ENCODE peak calls at places on chromosome 9, in nine cellular contexts. N, U, P, C, Q, G, L, D and R are unnamed samples.

GRCh38 chr9:129779560-129780190 is 23.3 kb upstream of the TOR1B start:
- DNase-seq in D (no peak), L (no peak), C (no peak), G (no peak), U (no peak), P (no peak), N (no peak), Q (no peak), R (no peak)

GRCh38 chr9:137160716-137161557 is 8.9 kb downstream of the LRRC26 start:
- DNase-seq in C (no peak), U (no peak), D (no peak), P (no peak), N (no peak), L (no peak), G (no peak), Q (no peak), R (no peak)

GRCh38 chr9:132456241-132456640 is 46.2 kb downstream of the CFAP77 start:
- DNase-seq in L (no peak), G (no peak), Q (no peak), P (no peak), D (no peak), N (no peak), C (no peak), U (no peak), R (no peak)

GRCh38 chr9:13939129-13939528 is 374.8 kb downstream of the NFIB start:
- DNase-seq in Q (no peak), C (no peak), D (no peak), L (no peak), G (no peak), N (no peak), P (no peak), U (peak; percentile 90), R (no peak)

GRCh38 chr9:86093788-86094555 is 5.4 kb downstream of the GOLM1 start:
- DNase-seq in Q (no peak), P (no peak), N (peak; percentile 98), G (no peak), D (no peak), C (peak; percentile 79), U (peak; percentile 77), L (no peak), R (no peak)

GRCh38 chr9:882416-882931 is 41.0 kb downstream of the DMRT1 start:
- DNase-seq in U (no peak), Q (no peak), G (no peak), N (peak; percentile 7), P (no peak), D (no peak), C (no peak), L (no peak), R (no peak)

GRCh38 chr9:123685489-123686083 is 244.3 kb downstream of the DENND1A start:
- DNase-seq in P (no peak), C (no peak), Q (no peak), N (no peak), L (no peak), D (no peak), U (no peak), G (no peak), R (no peak)

GRCh38 chr9:125189011-125189360 is 617 bp downstream of the PPP6C start:
- DNase-seq in C (peak; percentile 45), Q (no peak), D (no peak), L (peak; percentile 38), G (no peak), P (peak; percentile 24), N (no peak), U (peak; percentile 8), R (peak; percentile 59)

GRCh38 chr9:124214596-124215550 is 42.9 kb upstream of the NEK6 start:
- DNase-seq in P (no peak), C (no peak), G (no peak), U (no peak), Q (no peak), L (no peak), D (peak; percentile 8), N (no peak), R (no peak)

GRCh38 chr9:105651806-105652205 is 10.5 kb upstream of the TAL2 start:
- DNase-seq in C (no peak), D (no peak), G (no peak), N (no peak), L (no peak), P (no peak), Q (no peak), U (no peak), R (no peak)

GRCh38 chr9:126722922-126723806 is 81.7 kb upstream of the ZBTB43 start:
- DNase-seq in U (peak; percentile 48), Q (no peak), C (peak; percentile 50), P (no peak), G (peak; percentile 57), N (no peak), D (peak; percentile 66), L (no peak), R (no peak)

GRCh38 chr9:27528278-27528885 is 1.2 kb downstream of the MOB3B start:
- DNase-seq in C (peak; percentile 73), U (peak; percentile 76), P (peak; percentile 45), Q (peak; percentile 83), L (peak; percentile 71), D (peak; percentile 42), N (no peak), G (peak; percentile 79), R (peak; percentile 63)

GRCh38 chr9:125472926-125473701 is 211.5 kb downstream of the GAPVD1 start:
- DNase-seq in U (peak; percentile 73), C (no peak), Q (no peak), P (no peak), N (no peak), L (no peak), G (peak; percentile 54), D (no peak), R (no peak)

GRCh38 chr9:83059417-83059816 is 3.5 kb downstream of the RASEF start:
- DNase-seq in C (no peak), L (no peak), D (no peak), Q (no peak), G (no peak), U (no peak), N (no peak), P (no peak), R (no peak)

GRCh38 chr9:126326228-126327015 is at the start of gene MVB12B:
- DNase-seq in N (peak; percentile 20), U (no peak), G (peak; percentile 63), L (peak; percentile 26), P (no peak), C (peak; percentile 53), D (peak; percentile 47), Q (no peak), R (no peak)

GRCh38 chr9:123360161-123361085 is 4.4 kb downstream of the CRB2 start:
- DNase-seq in L (no peak), C (peak; percentile 45), D (no peak), Q (no peak), G (peak; percentile 64), N (peak; percentile 56), U (no peak), P (peak; percentile 44), R (no peak)

GRCh38 chr9:114156658-114157421 is 1.5 kb downstream of the COL27A1 start:
- DNase-seq in C (peak; percentile 77), D (no peak), L (no peak), U (peak; percentile 78), G (peak; percentile 62), Q (peak; percentile 62), P (peak; percentile 41), N (peak; percentile 53), R (no peak)

GRCh38 chr9:109417585-109418544 is 80.2 kb downstream of the PTPN3 start:
- DNase-seq in C (no peak), P (no peak), U (no peak), D (no peak), L (peak; percentile 86), N (no peak), Q (no peak), G (no peak), R (no peak)

GRCh38 chr9:98075332-98075805 is 18.8 kb downstream of the NANS start:
- DNase-seq in D (no peak), C (no peak), P (no peak), G (no peak), U (peak; percentile 92), Q (no peak), L (no peak), N (peak; percentile 58), R (no peak)

GRCh38 chr9:15231788-15232635 is 75.0 kb downstream of the TTC39B start:
- DNase-seq in N (peak; percentile 67), L (no peak), Q (no peak), U (peak; percentile 57), C (no peak), P (no peak), D (no peak), G (no peak), R (no peak)
- TF ChIP-seq CTCF in N (peak; percentile 43), L (no peak), Q (peak; percentile 28), U (peak; percentile 67), C (no peak), P (no peak), D (peak; percentile 32), G (no peak), R (no peak)

GRCh38 chr9:89310486-89311345 is at the start of gene CKS2:
- DNase-seq in N (peak; percentile 100), G (peak; percentile 100), U (peak; percentile 100), L (peak; percentile 100), D (peak; percentile 100), Q (peak; percentile 100), C (peak; percentile 100), P (peak; percentile 97), R (peak; percentile 100)
- TF ChIP-seq CTCF in N (no peak), G (no peak), U (no peak), L (no peak), D (no peak), Q (no peak), C (no peak), P (no peak), R (no peak)

GRCh38 chr9:99221266-99221622 is 498 bp downstream of the ALG2 start:
- DNase-seq in G (no peak), N (no peak), D (no peak), C (no peak), Q (no peak), U (no peak), L (peak; percentile 31), P (no peak), R (peak; percentile 55)

GRCh38 chr9:99224445-99224844 is 2.4 kb downstream of the SEC61B start:
- DNase-seq in P (no peak), N (no peak), G (no peak), Q (no peak), L (no peak), U (no peak), C (no peak), D (no peak), R (no peak)

GRCh38 chr9:99226054-99226453 is 4.0 kb downstream of the SEC61B start:
- DNase-seq in U (no peak), C (no peak), L (no peak), G (no peak), D (no peak), P (no peak), N (no peak), Q (no peak), R (no peak)

GRCh38 chr9:99221623-99222415 is at the start of the genes ALG2 and SEC61B:
- DNase-seq in D (peak; percentile 93), U (peak; percentile 97), C (peak; percentile 94), G (peak; percentile 89), Q (peak; percentile 96), N (peak; percentile 95), L (peak; percentile 93), P (peak; percentile 95), R (peak; percentile 95)

GRCh38 chr9:99222416-99223280 is 566 bp downstream of the SEC61B start:
- DNase-seq in C (no peak), L (no peak), P (no peak), N (no peak), D (no peak), Q (no peak), G (no peak), U (peak; percentile 27), R (no peak)
- TF ChIP-seq CTCF in C (no peak), L (no peak), P (no peak), N (no peak), D (no peak), Q (no peak), G (no peak), U (no peak), R (no peak)

GRCh38 chr9:102205251-102205650 is 466.8 kb upstream of the GRIN3A start:
- DNase-seq in P (no peak), U (no peak), L (no peak), N (no peak), G (no peak), C (no peak), Q (no peak), D (no peak), R (no peak)
- TF ChIP-seq CTCF in P (no peak), U (no peak), L (no peak), N (no peak), G (no peak), C (no peak), Q (no peak), D (no peak), R (no peak)